ENCODE peak calls at places on chromosomes 7 and 10, in five cellular contexts. A, H, R, O and D are unnamed samples.

GRCh38 chr10:75404335-75405200 is 3.0 kb upstream of the ZNF503 start:
- DNase-seq in A (no peak), H (no peak), R (no peak), O (no peak), D (peak)

GRCh38 chr10:33612116-33612515 is 277.6 kb upstream of the NRP1 start:
- DNase-seq in A (no peak), H (no peak), R (no peak), O (peak), D (no peak)

GRCh38 chr7:152762056-152762455 is 2.5 kb downstream of the ACTR3B start:
- DNase-seq in A (no peak), H (no peak), R (no peak), O (no peak), D (no peak)

GRCh38 chr10:61621538-61622150 is 41.1 kb upstream of the CABCOCO1 start:
- DNase-seq in A (no peak), H (no peak), R (no peak), O (no peak), D (peak)

GRCh38 chr10:29649561-29650551 is 15.1 kb upstream of the SVIL start:
- DNase-seq in A (peak), H (no peak), R (peak), O (no peak), D (no peak)

GRCh38 chr10:23408330-23408976 is 30.4 kb upstream of the OTUD1 start:
- DNase-seq in A (no peak), H (no peak), R (peak), O (no peak), D (no peak)

GRCh38 chr10:103120977-103121735 is 71.9 kb downstream of the NT5C2 start:
- DNase-seq in A (no peak), H (no peak), R (no peak), O (no peak), D (no peak)

GRCh38 chr7:123143206-123143605 is 56.6 kb downstream of the SLC13A1 start:
- DNase-seq in A (no peak), H (no peak), R (no peak), O (no peak), D (no peak)

GRCh38 chr7:76122516-76123239 is 74.8 kb downstream of the MDH2 start:
- DNase-seq in A (peak), H (no peak), R (no peak), O (no peak), D (no peak)

GRCh38 chr7:2521952-2522591 is 2.5 kb downstream of the LFNG start:
- DNase-seq in A (no peak), H (peak), R (no peak), O (no peak), D (no peak)

GRCh38 chr7:54788664-54789063 is 29.7 kb upstream of the SEC61G start:
- DNase-seq in A (peak), H (no peak), R (peak), O (peak), D (peak)

GRCh38 chr10:68125770-68126169 is 16.5 kb downstream of the MYPN start:
- DNase-seq in A (no peak), H (no peak), R (no peak), O (no peak), D (no peak)